ENCODE peak calls at places on chromosomes 4 and X, in six cellular contexts. R, L, B, T, D and I are unnamed samples.

GRCh38 chr4:10045481-10045880 is 24.2 kb upstream of the SLC2A9 start:
- DNase-seq in R (no peak), L (no peak), B (no peak), T (no peak), D (no peak), I (no peak)

GRCh38 chrX:1380672-1381233 is 11.2 kb downstream of the SLC25A6 start:
- DNase-seq in R (no peak), L (no peak), B (no peak), T (peak), D (no peak), I (no peak)

GRCh38 chr4:104421576-104421975 is 73.1 kb downstream of the CXXC4 start:
- DNase-seq in R (no peak), L (no peak), B (no peak), T (no peak), D (no peak), I (no peak)

GRCh38 chrX:118594697-118595420 is 99.2 kb downstream of the DOCK11 start:
- DNase-seq in R (no peak), L (no peak), B (no peak), T (no peak), D (no peak), I (no peak)

GRCh38 chr4:16824278-16824806 is 74.1 kb downstream of the LDB2 start:
- DNase-seq in R (no peak), L (no peak), B (no peak), T (no peak), D (no peak), I (no peak)

GRCh38 chr4:40367451-40367850 is 32.3 kb downstream of the CHRNA9 start:
- DNase-seq in R (no peak), L (no peak), B (no peak), T (no peak), D (no peak), I (no peak)

GRCh38 chr4:16897991-16898827 is at the start of gene LDB2:
- DNase-seq in R (no peak), L (peak), B (no peak), T (no peak), D (no peak), I (peak)

GRCh38 chr4:43410636-43411035 is 518.1 kb downstream of the GRXCR1 start:
- DNase-seq in R (no peak), L (no peak), B (no peak), T (no peak), D (no peak), I (no peak)

GRCh38 chr4:52868138-52868537 is 6.0 kb downstream of the RASL11B start:
- DNase-seq in R (no peak), L (no peak), B (no peak), T (no peak), D (no peak), I (no peak)

GRCh38 chr4:38867478-38868054 is at the start of gene FAM114A1:
- DNase-seq in R (peak), L (peak), B (no peak), T (peak), D (no peak), I (peak)

GRCh38 chr4:7340553-7341433 is 93.9 kb downstream of the PSAPL1 start:
- DNase-seq in R (no peak), L (no peak), B (no peak), T (no peak), D (no peak), I (no peak)